ENCODE peak calls at places on chromosomes 4 and X, in seven cellular contexts. One of them, this sample, is unnamed. For H3K4me1, the result is how much of the 10 kb centered on the place peaks cover.

GRCh38 chrX:112789931-112790330 is 50.7 kb downstream of the AMOT start:
- DNase-seq in Panc1: no peak
- DNase-seq in heart left ventricle: no peak
- DNase-seq in CD8-positive, alpha-beta T cell: no peak
- DNase-seq in ovary: no peak
- DNase-seq in PC-3: no peak
- DNase-seq in OCI-LY7: no peak
- DNase-seq in this sample: no peak

GRCh38 chrX:77639820-77640219 is 146.2 kb downstream of the ATRX start:
- DNase-seq in Panc1: no peak
- DNase-seq in heart left ventricle: no peak
- DNase-seq in CD8-positive, alpha-beta T cell: no peak
- DNase-seq in ovary: no peak
- DNase-seq in PC-3: no peak
- DNase-seq in OCI-LY7: no peak
- DNase-seq in this sample: no peak

GRCh38 chr4:121827851-121828250 is 4.2 kb upstream of the CCNA2 start:
- DNase-seq in Panc1: no peak
- DNase-seq in heart left ventricle: no peak
- DNase-seq in CD8-positive, alpha-beta T cell: no peak
- DNase-seq in ovary: no peak
- DNase-seq in PC-3: peak
- DNase-seq in OCI-LY7: no peak
- DNase-seq in this sample: no peak

GRCh38 chrX:128754130-128754529 is 701.9 kb upstream of the ACTRT1 start:
- DNase-seq in Panc1: no peak
- DNase-seq in heart left ventricle: no peak
- DNase-seq in CD8-positive, alpha-beta T cell: no peak
- DNase-seq in ovary: no peak
- DNase-seq in PC-3: no peak
- DNase-seq in OCI-LY7: no peak
- DNase-seq in this sample: no peak

GRCh38 chrX:1493877-1494510 is 41.3 kb upstream of the ASMTL start:
- DNase-seq in Panc1: no peak
- DNase-seq in heart left ventricle: no peak
- DNase-seq in CD8-positive, alpha-beta T cell: no peak
- DNase-seq in ovary: no peak
- DNase-seq in PC-3: no peak
- DNase-seq in OCI-LY7: peak
- DNase-seq in this sample: peak

GRCh38 chrX:19579485-19579884 is 64.2 kb upstream of the MAP3K15 start:
- DNase-seq in Panc1: no peak
- DNase-seq in heart left ventricle: no peak
- DNase-seq in CD8-positive, alpha-beta T cell: no peak
- DNase-seq in ovary: no peak
- DNase-seq in PC-3: peak
- DNase-seq in OCI-LY7: no peak
- DNase-seq in this sample: no peak

GRCh38 chr4:83109480-83110221 is 4.9 kb downstream of the PLAC8 start:
- DNase-seq in Panc1: no peak
- DNase-seq in heart left ventricle: no peak
- DNase-seq in CD8-positive, alpha-beta T cell: no peak
- DNase-seq in ovary: peak
- DNase-seq in PC-3: peak
- DNase-seq in OCI-LY7: peak
- DNase-seq in this sample: no peak

GRCh38 chrX:46444011-46444410 is 101.2 kb downstream of the ZNF674 start:
- DNase-seq in Panc1: peak
- DNase-seq in heart left ventricle: no peak
- DNase-seq in CD8-positive, alpha-beta T cell: no peak
- DNase-seq in ovary: no peak
- DNase-seq in PC-3: peak
- DNase-seq in OCI-LY7: no peak
- DNase-seq in this sample: no peak

GRCh38 chr4:177267911-177268310 is 41.8 kb upstream of the NEIL3 start:
- DNase-seq in Panc1: no peak
- DNase-seq in heart left ventricle: no peak
- DNase-seq in CD8-positive, alpha-beta T cell: no peak
- DNase-seq in ovary: no peak
- DNase-seq in PC-3: no peak
- DNase-seq in OCI-LY7: no peak
- DNase-seq in this sample: no peak

GRCh38 chrX:64204252-64204651 is 1.3 kb downstream of the AMER1 start:
- DNase-seq in Panc1: no peak
- DNase-seq in heart left ventricle: peak
- DNase-seq in CD8-positive, alpha-beta T cell: no peak
- DNase-seq in ovary: peak
- DNase-seq in PC-3: no peak
- DNase-seq in OCI-LY7: no peak
- DNase-seq in this sample: no peak

GRCh38 chr4:165765053-165765452 is 108.0 kb upstream of the TLL1 start:
- DNase-seq in Panc1: no peak
- DNase-seq in heart left ventricle: no peak
- DNase-seq in CD8-positive, alpha-beta T cell: no peak
- DNase-seq in ovary: no peak
- DNase-seq in PC-3: peak
- DNase-seq in OCI-LY7: no peak
- DNase-seq in this sample: no peak

GRCh38 chr4:81509822-81510221 is 38.1 kb upstream of the RASGEF1B start:
- DNase-seq in Panc1: no peak
- DNase-seq in heart left ventricle: no peak
- DNase-seq in CD8-positive, alpha-beta T cell: no peak
- DNase-seq in ovary: no peak
- DNase-seq in PC-3: no peak
- DNase-seq in OCI-LY7: no peak
- DNase-seq in this sample: no peak

GRCh38 chr4:68347845-68348244 is 2.0 kb downstream of the YTHDC1 start:
- DNase-seq in Panc1: no peak
- DNase-seq in heart left ventricle: no peak
- DNase-seq in CD8-positive, alpha-beta T cell: no peak
- DNase-seq in ovary: no peak
- DNase-seq in PC-3: no peak
- DNase-seq in OCI-LY7: no peak
- DNase-seq in this sample: no peak
- H3K4me1 ChIP-seq in Panc1: under half
- H3K4me1 ChIP-seq in heart left ventricle: half or more
- H3K4me1 ChIP-seq in CD8-positive, alpha-beta T cell: half or more
- H3K4me1 ChIP-seq in ovary: under half
- H3K4me1 ChIP-seq in PC-3: under half
- H3K4me1 ChIP-seq in OCI-LY7: under half
- H3K4me1 ChIP-seq in this sample: under half

GRCh38 chrX:144219035-144219434 is 335.2 kb downstream of the UBE2NL start:
- DNase-seq in Panc1: no peak
- DNase-seq in heart left ventricle: no peak
- DNase-seq in CD8-positive, alpha-beta T cell: no peak
- DNase-seq in ovary: no peak
- DNase-seq in PC-3: peak
- DNase-seq in OCI-LY7: peak
- DNase-seq in this sample: no peak
- TF ChIP-seq CTCF in Panc1: no peak
- TF ChIP-seq CTCF in heart left ventricle: no peak
- TF ChIP-seq CTCF in CD8-positive, alpha-beta T cell: no peak
- TF ChIP-seq CTCF in ovary: no peak
- TF ChIP-seq CTCF in PC-3: peak
- TF ChIP-seq CTCF in OCI-LY7: peak
- TF ChIP-seq CTCF in this sample: no peak

DNA sequence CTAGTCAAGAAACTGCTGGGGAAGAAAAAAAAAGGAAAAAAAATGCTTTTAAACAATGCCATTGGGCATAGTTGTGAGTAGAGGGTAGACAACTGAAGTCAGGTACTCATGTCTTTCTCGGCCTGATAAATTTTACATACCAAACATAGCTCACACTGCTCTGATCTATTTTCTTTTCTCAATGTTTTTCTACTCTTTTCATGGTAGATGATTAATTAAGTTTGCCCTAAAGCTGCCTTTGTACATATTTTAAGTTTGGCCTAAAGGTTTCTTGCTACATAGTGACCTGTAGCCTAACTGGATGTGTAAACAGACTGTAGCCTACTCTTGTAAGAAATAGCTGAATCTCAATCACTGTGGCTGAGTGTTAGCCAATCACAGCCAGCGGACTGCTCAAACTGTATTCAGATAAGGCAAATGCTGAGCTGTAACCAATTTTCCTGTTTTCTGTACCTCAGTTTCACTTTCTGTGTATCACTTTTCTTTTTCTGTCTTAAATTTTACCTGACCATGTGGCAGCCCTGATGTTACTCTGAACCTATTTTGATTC is 121.0 kb downstream of the PCDH10 start:
- DNase-seq in Panc1: no peak
- DNase-seq in heart left ventricle: no peak
- DNase-seq in CD8-positive, alpha-beta T cell: no peak
- DNase-seq in ovary: no peak
- DNase-seq in PC-3: no peak
- DNase-seq in OCI-LY7: no peak
- DNase-seq in this sample: no peak
- H3K4me1 ChIP-seq in Panc1: under half
- H3K4me1 ChIP-seq in heart left ventricle: under half
- H3K4me1 ChIP-seq in CD8-positive, alpha-beta T cell: under half
- H3K4me1 ChIP-seq in ovary: under half
- H3K4me1 ChIP-seq in PC-3: under half
- H3K4me1 ChIP-seq in OCI-LY7: under half
- H3K4me1 ChIP-seq in this sample: under half

DNA sequence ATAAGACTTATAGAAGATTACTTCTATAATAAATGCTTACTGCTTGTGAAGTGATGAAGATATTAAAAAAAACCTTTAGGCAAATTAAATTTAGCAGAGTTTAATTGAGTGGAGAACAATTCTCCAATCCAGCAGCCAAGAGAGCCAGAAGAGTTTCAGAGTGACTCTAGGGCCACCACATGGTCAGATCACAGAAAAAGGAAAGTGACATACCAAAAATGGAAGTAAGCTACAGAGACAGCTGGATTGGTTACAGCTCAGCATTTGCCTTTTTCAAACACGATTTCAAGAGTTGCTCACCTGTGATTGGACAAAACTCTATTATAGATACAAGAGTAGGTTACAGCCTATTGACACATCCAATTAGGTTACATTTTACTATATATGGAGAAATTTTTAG is 79.0 kb upstream of the TRAM1L1 start:
- DNase-seq in Panc1: no peak
- DNase-seq in heart left ventricle: no peak
- DNase-seq in CD8-positive, alpha-beta T cell: no peak
- DNase-seq in ovary: no peak
- DNase-seq in PC-3: no peak
- DNase-seq in OCI-LY7: no peak
- DNase-seq in this sample: no peak
- TF ChIP-seq CTCF in Panc1: no peak
- TF ChIP-seq CTCF in heart left ventricle: no peak
- TF ChIP-seq CTCF in CD8-positive, alpha-beta T cell: no peak
- TF ChIP-seq CTCF in ovary: no peak
- TF ChIP-seq CTCF in PC-3: no peak
- TF ChIP-seq CTCF in OCI-LY7: no peak
- TF ChIP-seq CTCF in this sample: no peak

GRCh38 chr4:2858451-2859217 is 15.0 kb downstream of the ADD1 start:
- DNase-seq in Panc1: no peak
- DNase-seq in heart left ventricle: peak
- DNase-seq in CD8-positive, alpha-beta T cell: no peak
- DNase-seq in ovary: no peak
- DNase-seq in PC-3: no peak
- DNase-seq in OCI-LY7: no peak
- DNase-seq in this sample: peak
- H3K4me1 ChIP-seq in Panc1: under half
- H3K4me1 ChIP-seq in heart left ventricle: half or more
- H3K4me1 ChIP-seq in CD8-positive, alpha-beta T cell: half or more
- H3K4me1 ChIP-seq in ovary: under half
- H3K4me1 ChIP-seq in PC-3: under half
- H3K4me1 ChIP-seq in OCI-LY7: under half
- H3K4me1 ChIP-seq in this sample: half or more

GRCh38 chr4:55637272-55637820 is 1.2 kb upstream of the NMU start:
- DNase-seq in Panc1: no peak
- DNase-seq in heart left ventricle: no peak
- DNase-seq in CD8-positive, alpha-beta T cell: no peak
- DNase-seq in ovary: no peak
- DNase-seq in PC-3: no peak
- DNase-seq in OCI-LY7: no peak
- DNase-seq in this sample: no peak

GRCh38 chr4:55635282-55635681 is 816 bp downstream of the NMU start:
- DNase-seq in Panc1: no peak
- DNase-seq in heart left ventricle: no peak
- DNase-seq in CD8-positive, alpha-beta T cell: no peak
- DNase-seq in ovary: no peak
- DNase-seq in PC-3: peak
- DNase-seq in OCI-LY7: no peak
- DNase-seq in this sample: no peak

GRCh38 chr4:55636622-55636999 is 513 bp upstream of the NMU start:
- DNase-seq in Panc1: no peak
- DNase-seq in heart left ventricle: no peak
- DNase-seq in CD8-positive, alpha-beta T cell: no peak
- DNase-seq in ovary: no peak
- DNase-seq in PC-3: no peak
- DNase-seq in OCI-LY7: no peak
- DNase-seq in this sample: no peak

GRCh38 chr4:55634417-55635128 is 1.5 kb downstream of the NMU start:
- DNase-seq in Panc1: no peak
- DNase-seq in heart left ventricle: no peak
- DNase-seq in CD8-positive, alpha-beta T cell: no peak
- DNase-seq in ovary: no peak
- DNase-seq in PC-3: no peak
- DNase-seq in OCI-LY7: no peak
- DNase-seq in this sample: no peak

GRCh38 chr4:55635760-55636621 is at the start of gene NMU:
- DNase-seq in Panc1: no peak
- DNase-seq in heart left ventricle: no peak
- DNase-seq in CD8-positive, alpha-beta T cell: no peak
- DNase-seq in ovary: peak
- DNase-seq in PC-3: peak
- DNase-seq in OCI-LY7: no peak
- DNase-seq in this sample: no peak
- TF ChIP-seq CTCF in Panc1: peak
- TF ChIP-seq CTCF in heart left ventricle: no peak
- TF ChIP-seq CTCF in CD8-positive, alpha-beta T cell: no peak
- TF ChIP-seq CTCF in ovary: no peak
- TF ChIP-seq CTCF in PC-3: peak
- TF ChIP-seq CTCF in OCI-LY7: no peak
- TF ChIP-seq CTCF in this sample: no peak

GRCh38 chr4:168537086-168537485 is 40.2 kb downstream of the PALLD start:
- DNase-seq in Panc1: no peak
- DNase-seq in heart left ventricle: no peak
- DNase-seq in CD8-positive, alpha-beta T cell: no peak
- DNase-seq in ovary: no peak
- DNase-seq in PC-3: peak
- DNase-seq in OCI-LY7: no peak
- DNase-seq in this sample: no peak
- H3K4me1 ChIP-seq in Panc1: under half
- H3K4me1 ChIP-seq in heart left ventricle: under half
- H3K4me1 ChIP-seq in CD8-positive, alpha-beta T cell: under half
- H3K4me1 ChIP-seq in ovary: under half
- H3K4me1 ChIP-seq in PC-3: half or more
- H3K4me1 ChIP-seq in OCI-LY7: under half
- H3K4me1 ChIP-seq in this sample: under half

GRCh38 chr4:138439143-138439581 is 197.0 kb upstream of the SLC7A11 start:
- DNase-seq in Panc1: no peak
- DNase-seq in heart left ventricle: no peak
- DNase-seq in CD8-positive, alpha-beta T cell: no peak
- DNase-seq in ovary: no peak
- DNase-seq in PC-3: peak
- DNase-seq in OCI-LY7: no peak
- DNase-seq in this sample: no peak
- TF ChIP-seq CTCF in Panc1: no peak
- TF ChIP-seq CTCF in heart left ventricle: no peak
- TF ChIP-seq CTCF in CD8-positive, alpha-beta T cell: no peak
- TF ChIP-seq CTCF in ovary: no peak
- TF ChIP-seq CTCF in PC-3: no peak
- TF ChIP-seq CTCF in OCI-LY7: no peak
- TF ChIP-seq CTCF in this sample: no peak

This sample was measured in right atrium auricular region.